ENCODE peak calls at places on chromosomes 7 and 10, in five cellular contexts. Z, B, R, D and E are unnamed samples.

GRCh38 chr7:111390000-111390399 is 172.3 kb downstream of the IMMP2L start:
- DNase-seq in R (no peak), D (no peak), Z (no peak), B (no peak), E (no peak)

GRCh38 chr10:98403812-98404504 is 11.0 kb downstream of the PYROXD2 start:
- DNase-seq in R (no peak), B (no peak), Z (no peak), D (no peak), E (no peak)

GRCh38 chr10:1095498-1095897 is 39.3 kb downstream of the WDR37 start:
- DNase-seq in D (peak), R (no peak), B (no peak), Z (no peak), E (peak)

GRCh38 chr7:115406216-115406615 is 484.3 kb downstream of the MDFIC start:
- DNase-seq in R (no peak), B (no peak), D (no peak), Z (no peak), E (no peak)

GRCh38 chr10:69892436-69893215 is 90.9 kb downstream of the COL13A1 start:
- DNase-seq in R (no peak), D (no peak), B (no peak), Z (no peak), E (no peak)

GRCh38 chr10:59064759-59065498 is 111.5 kb upstream of the PHYHIPL start:
- DNase-seq in D (no peak), B (no peak), R (no peak), Z (no peak), E (no peak)

GRCh38 chr7:95632609-95633008 is 36.3 kb upstream of the PDK4 start:
- DNase-seq in R (no peak), Z (no peak), D (no peak), B (no peak), E (no peak)

GRCh38 chr10:129936266-129936922 is 27.7 kb downstream of the EBF3 start:
- DNase-seq in B (no peak), Z (no peak), R (no peak), D (no peak), E (peak)

GRCh38 chr7:85215098-85215497 is 28.2 kb upstream of the SEMA3D start:
- DNase-seq in Z (no peak), B (no peak), D (no peak), R (no peak), E (no peak)

GRCh38 chr7:1249731-1250130 is 17.1 kb downstream of the UNCX start:
- DNase-seq in B (no peak), D (no peak), R (no peak), Z (no peak), E (no peak)

GRCh38 chr10:76717141-76717540 is 920.5 kb downstream of the KCNMA1 start:
- DNase-seq in R (no peak), D (no peak), Z (no peak), B (no peak), E (no peak)

GRCh38 chr10:47041401-47042198 is 130.4 kb downstream of the PTPN20 start:
- DNase-seq in D (no peak), Z (no peak), B (no peak), R (no peak), E (peak)

GRCh38 chr10:1044964-1045363 is 4.0 kb downstream of the IDI1 start:
- DNase-seq in D (no peak), B (no peak), Z (no peak), R (no peak), E (no peak)

GRCh38 chr10:71774916-71775702 is 1.8 kb upstream of the VSIR start:
- DNase-seq in R (no peak), B (peak), Z (peak), D (no peak), E (peak)

GRCh38 chr10:8073696-8074416 is 19.4 kb downstream of the GATA3 start:
- DNase-seq in Z (no peak), D (peak), B (no peak), R (no peak), E (no peak)

GRCh38 chr7:15131661-15132060 is 229.1 kb upstream of the DGKB start:
- DNase-seq in B (no peak), R (no peak), Z (no peak), D (no peak), E (no peak)

GRCh38 chr10:97481071-97481470 is 17.2 kb downstream of the MMS19 start:
- DNase-seq in R (no peak), B (no peak), D (no peak), Z (no peak), E (no peak)

GRCh38 chr7:157700237-157701005 is 363.6 kb downstream of the DNAJB6 start:
- DNase-seq in D (peak), Z (peak), B (no peak), R (no peak), E (no peak)

GRCh38 chr7:10128748-10129147 is 844.9 kb upstream of the PHF14 start:
- DNase-seq in B (peak), Z (no peak), R (no peak), D (no peak), E (no peak)

GRCh38 chr7:152710134-152710404 is 34.1 kb upstream of the XRCC2 start:
- DNase-seq in Z (no peak), D (no peak), B (no peak), R (no peak), E (no peak)

GRCh38 chr7:20299647-20300312 is 30.9 kb upstream of the ITGB8 start:
- DNase-seq in B (peak), R (no peak), D (no peak), Z (no peak), E (no peak)

GRCh38 chr7:157506268-157506667 is 169.5 kb downstream of the DNAJB6 start:
- DNase-seq in Z (no peak), D (peak), B (no peak), R (no peak), E (no peak)

GRCh38 chr10:122257041-122257440 is 14.1 kb upstream of the BTBD16 start:
- DNase-seq in B (no peak), R (no peak), D (no peak), Z (no peak), E (no peak)

GRCh38 chr10:29659770-29660097 is 25.0 kb upstream of the SVIL start:
- DNase-seq in Z (no peak), B (no peak), R (no peak), D (no peak), E (no peak)

GRCh38 chr10:119443970-119444660 is 98.4 kb downstream of the RGS10 start:
- DNase-seq in B (no peak), D (no peak), Z (no peak), R (no peak), E (no peak)

GRCh38 chr7:28083159-28083997 is 97.2 kb downstream of the JAZF1 start:
- DNase-seq in D (no peak), R (no peak), B (no peak), Z (no peak), E (no peak)

GRCh38 chr10:96560970-96561887 is 25.6 kb downstream of the TM9SF3 start:
- DNase-seq in D (no peak), R (no peak), Z (no peak), B (no peak), E (no peak)

GRCh38 chr7:157272351-157273207 is 64.2 kb upstream of the DNAJB6 start:
- DNase-seq in B (no peak), Z (no peak), R (no peak), D (no peak), E (peak)

GRCh38 chr7:146478975-146479492 is 362.4 kb downstream of the CNTNAP2 start:
- DNase-seq in D (no peak), R (no peak), Z (no peak), B (no peak), E (no peak)